ENCODE peak calls at places on chromosomes 6 and 20, in ten cellular contexts. M, W, H, X, Q, R, V, S, I and L are unnamed samples.

GRCh38 chr20:8790442-8791074 is 278.3 kb upstream of the PLCB4 start:
- DNase-seq in M (peak; percentile 55), W (peak; percentile 32), H (peak; percentile 43), X (peak; percentile 18), Q (peak; percentile 61), R (no peak), V (peak; percentile 10), S (no peak), I (peak; percentile 74), L (no peak)

GRCh38 chr20:59850018-59850641 is 83.3 kb downstream of the SYCP2 start:
- DNase-seq in M (peak; percentile 50), W (no peak), H (no peak), X (peak; percentile 27), Q (peak; percentile 58), R (no peak), V (no peak), S (no peak), I (peak; percentile 45), L (no peak)

GRCh38 chr20:63235399-63235983 is at the start of gene BIRC7:
- DNase-seq in M (no peak), W (no peak), H (peak; percentile 62), X (no peak), Q (no peak), R (no peak), V (no peak), S (no peak), I (no peak), L (no peak)

GRCh38 chr6:162705736-162706135 is 21.8 kb downstream of the PRKN start:
- DNase-seq in M (no peak), W (no peak), H (no peak), X (no peak), Q (no peak), R (no peak), V (no peak), S (no peak), I (no peak), L (no peak)

GRCh38 chr20:6709865-6710595 is 57.5 kb upstream of the BMP2 start:
- DNase-seq in M (peak; percentile 69), W (no peak), H (no peak), X (no peak), Q (no peak), R (no peak), V (no peak), S (no peak), I (peak; percentile 10), L (no peak)

GRCh38 chr20:652611-653109 is 340 bp downstream of the SRXN1 start:
- DNase-seq in M (peak; percentile 61), W (no peak), H (no peak), X (no peak), Q (no peak), R (no peak), V (peak; percentile 53), S (no peak), I (peak; percentile 45), L (no peak)

GRCh38 chr20:63015147-63015664 is 8.4 kb upstream of the BHLHE23 start:
- DNase-seq in M (no peak), W (no peak), H (no peak), X (no peak), Q (no peak), R (no peak), V (no peak), S (no peak), I (no peak), L (no peak)

GRCh38 chr20:63947638-63948456 is 8.4 kb downstream of the UCKL1 start:
- DNase-seq in M (no peak), W (no peak), H (no peak), X (no peak), Q (no peak), R (no peak), V (no peak), S (peak; percentile 29), I (no peak), L (no peak)

GRCh38 chr20:59994697-59995122 is 36.5 kb downstream of the CDH26 start:
- DNase-seq in M (peak; percentile 8), W (peak; percentile 51), H (no peak), X (no peak), Q (no peak), R (no peak), V (no peak), S (no peak), I (peak; percentile 2), L (peak; percentile 64)

GRCh38 chr6:25312703-25313102 is 33.5 kb downstream of the CARMIL1 start:
- DNase-seq in M (peak; percentile 25), W (no peak), H (no peak), X (no peak), Q (peak; percentile 61), R (no peak), V (peak; percentile 29), S (no peak), I (peak; percentile 90), L (no peak)

GRCh38 chr20:43188861-43189613 is 669 bp downstream of the PTPRT start:
- DNase-seq in M (no peak), W (no peak), H (no peak), X (peak; percentile 34), Q (peak; percentile 18), R (no peak), V (no peak), S (no peak), I (no peak), L (peak; percentile 54)

GRCh38 chr20:9306521-9306920 is 207.9 kb upstream of the LAMP5 start:
- DNase-seq in M (peak; percentile 90), W (peak; percentile 18), H (no peak), X (no peak), Q (peak; percentile 48), R (no peak), V (peak; percentile 22), S (no peak), I (peak; percentile 32), L (no peak)

GRCh38 chr6:144179817-144180216 is 29.5 kb downstream of the STX11 start:
- DNase-seq in M (no peak), W (no peak), H (no peak), X (no peak), Q (no peak), R (no peak), V (no peak), S (no peak), I (no peak), L (no peak)

GRCh38 chr6:26311385-26312095 is 53.5 kb upstream of the BTN3A2 start:
- DNase-seq in M (peak; percentile 61), W (peak; percentile 53), H (no peak), X (peak; percentile 67), Q (peak; percentile 22), R (no peak), V (no peak), S (peak; percentile 63), I (peak; percentile 83), L (no peak)

GRCh38 chr20:38151455-38151854 is 13.6 kb downstream of the TGM2 start:
- DNase-seq in M (no peak), W (no peak), H (no peak), X (no peak), Q (no peak), R (no peak), V (no peak), S (no peak), I (no peak), L (no peak)

GRCh38 chr20:63525968-63526367 is 5.4 kb downstream of the PPDPF start:
- DNase-seq in M (no peak), W (no peak), H (no peak), X (no peak), Q (no peak), R (no peak), V (no peak), S (no peak), I (no peak), L (no peak)

GRCh38 chr6:163438940-163439335 is 24.4 kb downstream of the QKI start:
- DNase-seq in M (no peak), W (no peak), H (no peak), X (peak; percentile 79), Q (no peak), R (no peak), V (no peak), S (peak; percentile 26), I (no peak), L (no peak)

GRCh38 chr20:10190456-10190855 is 28.2 kb upstream of the SNAP25 start:
- DNase-seq in M (no peak), W (no peak), H (no peak), X (no peak), Q (no peak), R (no peak), V (no peak), S (no peak), I (no peak), L (no peak)

GRCh38 chr6:129576456-129576855 is 133.5 kb downstream of the ARHGAP18 start:
- DNase-seq in M (no peak), W (no peak), H (no peak), X (no peak), Q (no peak), R (no peak), V (no peak), S (no peak), I (no peak), L (no peak)

GRCh38 chr6:110761371-110761770 is 53.9 kb downstream of the CDK19 start:
- DNase-seq in M (no peak), W (no peak), H (no peak), X (no peak), Q (no peak), R (no peak), V (no peak), S (no peak), I (no peak), L (no peak)

GRCh38 chr6:96015321-96015790 is 418 bp upstream of the FUT9 start:
- DNase-seq in M (no peak), W (no peak), H (peak; percentile 44), X (peak; percentile 97), Q (no peak), R (no peak), V (no peak), S (no peak), I (no peak), L (peak; percentile 82)

GRCh38 chr20:46575394-46575793 is 24.9 kb upstream of the OCSTAMP start:
- DNase-seq in M (no peak), W (no peak), H (no peak), X (no peak), Q (no peak), R (no peak), V (no peak), S (no peak), I (no peak), L (no peak)

GRCh38 chr6:18148304-18149025 is 6.4 kb downstream of the TPMT start:
- DNase-seq in M (peak; percentile 92), W (no peak), H (no peak), X (no peak), Q (peak; percentile 73), R (no peak), V (peak; percentile 35), S (no peak), I (peak; percentile 87), L (no peak)

GRCh38 chr6:165010556-165011535 is 298.6 kb downstream of the C6orf118 start:
- DNase-seq in M (peak; percentile 10), W (no peak), H (no peak), X (no peak), Q (peak; percentile 50), R (no peak), V (no peak), S (no peak), I (peak; percentile 7), L (no peak)

GRCh38 chr20:17808357-17808756 is 108.6 kb downstream of the BANF2 start:
- DNase-seq in M (peak; percentile 62), W (peak; percentile 55), H (peak; percentile 13), X (no peak), Q (peak; percentile 64), R (no peak), V (peak; percentile 64), S (no peak), I (peak; percentile 82), L (no peak)

GRCh38 chr6:119865466-119866350 is 516.1 kb upstream of the MAN1A1 start:
- DNase-seq in M (no peak), W (no peak), H (no peak), X (no peak), Q (no peak), R (no peak), V (no peak), S (no peak), I (no peak), L (no peak)

GRCh38 chr20:53838311-53838873 is 232.0 kb downstream of the BCAS1 start:
- DNase-seq in M (no peak), W (no peak), H (no peak), X (no peak), Q (no peak), R (no peak), V (no peak), S (no peak), I (no peak), L (no peak)

GRCh38 chr6:42257063-42257462 is 39.4 kb upstream of the MRPS10 start:
- DNase-seq in M (no peak), W (no peak), H (no peak), X (no peak), Q (no peak), R (no peak), V (no peak), S (no peak), I (no peak), L (no peak)